ENCODE peak calls at places on chromosomes 12 and 14, in six cellular contexts. D is K562, H is HepG2, I is SK-N-SH, F is transverse colon, U is esophagus muscularis mucosa. M is an unnamed sample. For H3K4me1, the result is how much of the 10 kb centered on the place peaks cover.

GRCh38 chr12:47414511-47414910 is 291.3 kb downstream of the RPAP3 start:
- DNase-seq in U (no peak), F (no peak), H (no peak), I (no peak), D (no peak), M (no peak)

GRCh38 chr12:72271741-72272661 is at the start of gene TRHDE:
- DNase-seq in H (no peak), F (peak), U (no peak), D (no peak), I (peak), M (peak)

GRCh38 chr14:97970222-97970621 is 1173.0 kb downstream of the VRK1 start:
- DNase-seq in U (no peak), H (no peak), F (no peak), I (no peak), D (no peak), M (no peak)

GRCh38 chr12:106780010-106780625 is 5.6 kb downstream of the RIC8B start:
- DNase-seq in D (peak), F (no peak), I (peak), U (peak), H (no peak), M (no peak)

GRCh38 chr12:30913323-30913722 is 13.2 kb upstream of the TSPAN11 start:
- DNase-seq in U (no peak), F (no peak), D (no peak), H (no peak), I (no peak), M (no peak)

GRCh38 chr14:33294419-33294818 is 355.7 kb downstream of the NPAS3 start:
- DNase-seq in I (no peak), F (no peak), D (no peak), H (no peak), U (no peak), M (no peak)

GRCh38 chr12:40499856-40500255 is 192.4 kb upstream of the CNTN1 start:
- DNase-seq in I (no peak), U (peak), D (no peak), H (no peak), F (no peak), M (no peak)

GRCh38 chr12:45468751-45469615 is 253.1 kb downstream of the ANO6 start:
- DNase-seq in D (no peak), F (no peak), I (no peak), H (no peak), U (no peak), M (peak)

GRCh38 chr12:54475542-54475941 is 2.1 kb upstream of the GTSF1 start:
- DNase-seq in D (no peak), H (no peak), U (no peak), I (no peak), F (no peak), M (no peak)

GRCh38 chr12:21323736-21324135 is 11.0 kb downstream of the SLCO1A2 start:
- DNase-seq in U (no peak), H (no peak), I (no peak), D (no peak), F (no peak), M (no peak)

GRCh38 chr12:40254455-40255085 is 29.8 kb downstream of the LRRK2 start:
- DNase-seq in D (no peak), F (no peak), U (no peak), I (no peak), H (no peak), M (no peak)

GRCh38 chr12:92439397-92439779 is 263.4 kb upstream of the PLEKHG7 start:
- DNase-seq in F (no peak), D (no peak), I (no peak), H (no peak), U (no peak), M (no peak)

GRCh38 chr14:75156901-75157300 is 19.5 kb downstream of the TMED10 start:
- DNase-seq in F (no peak), D (no peak), U (no peak), H (no peak), I (no peak), M (no peak)

GRCh38 chr14:104746071-104746545 is 6.8 kb upstream of the SIVA1 start:
- DNase-seq in I (no peak), U (no peak), H (no peak), D (no peak), F (no peak), M (no peak)

DNA sequence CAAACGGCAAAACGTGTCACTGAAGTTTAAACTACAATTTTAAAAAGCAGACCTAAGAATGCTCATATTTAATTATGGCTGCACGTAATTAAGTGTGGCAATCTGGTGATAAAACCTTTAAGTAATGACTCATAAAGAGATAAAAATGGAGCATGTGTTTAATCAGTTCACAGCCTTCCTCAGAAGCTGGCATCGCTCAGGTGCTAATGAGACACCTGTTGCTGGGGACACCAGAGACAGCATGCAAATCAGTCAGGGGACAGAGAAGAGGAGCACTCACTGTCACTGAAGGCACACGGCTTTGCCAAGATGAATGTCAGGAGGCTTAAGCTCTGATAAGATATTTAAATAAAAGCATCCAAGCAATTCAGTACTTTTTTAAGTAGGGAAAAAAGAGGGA is 840.3 kb downstream of the GALC start:
- DNase-seq in U (no peak), I (no peak), D (no peak), F (no peak), H (no peak), M (no peak)
- TF ChIP-seq EP300 in U (no peak), I (no peak), D (no peak), F (no peak), H (no peak), M (no peak)

DNA sequence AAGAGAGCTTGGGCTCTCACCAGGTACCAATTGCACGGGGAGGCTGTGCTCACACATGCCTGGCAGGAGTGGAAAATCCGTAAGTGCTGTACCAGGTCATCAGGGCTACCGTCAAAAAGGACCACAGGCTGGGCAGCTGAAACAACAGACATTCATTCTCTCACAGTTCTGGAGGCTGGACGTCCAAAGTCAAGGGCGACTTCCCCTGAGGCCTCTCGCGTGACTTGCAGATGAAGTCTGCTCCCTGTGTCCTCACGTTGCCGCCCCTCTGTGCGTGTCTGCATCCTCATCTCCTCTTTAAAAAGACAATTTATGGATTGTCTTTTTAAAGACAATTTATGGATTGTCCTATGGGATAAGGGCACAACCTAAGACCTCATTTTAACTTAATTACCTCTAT is 73.8 kb upstream of the FZD10 start:
- DNase-seq in H (no peak), F (no peak), U (no peak), D (no peak), I (no peak), M (no peak)
- TF ChIP-seq POLR2AphosphoS5 in H (no peak), F (no peak), U (no peak), D (no peak), I (no peak), M (no peak)

GRCh38 chr12:15688838-15689237 is 100.3 kb downstream of the EPS8 start:
- DNase-seq in H (no peak), I (no peak), U (no peak), D (no peak), F (no peak), M (no peak)
- H3K4me1 ChIP-seq in H (half or more), I (under half), U (under half), D (under half), F (half or more), M (under half)

GRCh38 chr14:55191101-55191880 is at the start of gene DLGAP5:
- DNase-seq in D (peak), U (peak), I (peak), H (peak), F (peak), M (peak)
- TF ChIP-seq EP300 in D (no peak), U (no peak), I (no peak), H (no peak), F (no peak), M (no peak)

GRCh38 chr12:15164997-15165659 is 56.1 kb downstream of the RERG start:
- DNase-seq in H (no peak), I (no peak), F (no peak), D (no peak), U (no peak), M (no peak)
- TF ChIP-seq POLR2AphosphoS5 in H (no peak), I (no peak), F (peak), D (no peak), U (peak), M (peak)

GRCh38 chr14:106390401-106390800 is 864.0 kb downstream of the TMEM121 start:
- DNase-seq in F (no peak), D (no peak), H (no peak), U (no peak), I (no peak), M (no peak)

GRCh38 chr14:106390947-106391346 is 864.6 kb downstream of the TMEM121 start:
- DNase-seq in F (no peak), D (no peak), H (no peak), U (no peak), I (no peak), M (no peak)

GRCh38 chr14:106395460-106396050 is 869.2 kb downstream of the TMEM121 start:
- DNase-seq in H (no peak), D (no peak), I (no peak), F (no peak), U (no peak), M (no peak)

GRCh38 chr14:106396999-106397398 is 870.6 kb downstream of the TMEM121 start:
- DNase-seq in I (no peak), F (no peak), H (no peak), D (no peak), U (no peak), M (no peak)

GRCh38 chr14:106393742-106394141 is 867.4 kb downstream of the TMEM121 start:
- DNase-seq in U (no peak), F (no peak), I (no peak), D (no peak), H (no peak), M (no peak)
- H3K4me1 ChIP-seq in U (under half), F (under half), I (under half), D (under half), H (under half), M (under half)

M was measured in upper lobe of left lung.